ENCODE peak calls at places on chromosome 18, in five cellular contexts. M, G, L, H and Q are unnamed samples.

GRCh38 chr18:50096766-50097435 is 98.0 kb downstream of the MYO5B start:
- DNase-seq in G (no peak), H (no peak), L (no peak), M (no peak), Q (no peak)

GRCh38 chr18:50320719-50321118 is 33.2 kb upstream of the CXXC1 start:
- DNase-seq in L (no peak), M (no peak), G (no peak), H (no peak), Q (no peak)

GRCh38 chr18:27473359-27473758 is 288.3 kb upstream of the CHST9 start:
- DNase-seq in M (no peak), L (no peak), G (no peak), H (no peak), Q (no peak)

GRCh38 chr18:46113751-46114150 is 9.6 kb downstream of the HAUS1 start:
- DNase-seq in M (no peak), G (no peak), L (no peak), H (no peak), Q (no peak)

GRCh38 chr18:34867520-34867919 is 157.4 kb downstream of the DTNA start:
- DNase-seq in H (peak), G (peak), M (no peak), L (no peak), Q (no peak)

GRCh38 chr18:37529863-37530262 is 35.7 kb downstream of the CELF4 start:
- DNase-seq in G (no peak), M (no peak), H (no peak), L (no peak), Q (no peak)

GRCh38 chr18:59910967-59911366 is 11.2 kb downstream of the PMAIP1 start:
- DNase-seq in H (no peak), L (no peak), G (no peak), M (no peak), Q (no peak)

GRCh38 chr18:26978812-26979341 is 113.4 kb upstream of the AQP4 start:
- DNase-seq in L (no peak), H (no peak), G (no peak), M (no peak), Q (no peak)

GRCh38 chr18:62606106-62606505 is 83.3 kb downstream of the ZCCHC2 start:
- DNase-seq in M (no peak), L (no peak), H (peak), G (no peak), Q (no peak)

GRCh38 chr18:13225261-13225660 is 6.7 kb downstream of the LDLRAD4 start:
- DNase-seq in H (no peak), M (no peak), G (no peak), L (no peak), Q (no peak)

GRCh38 chr18:12976305-12976704 is 14.9 kb upstream of the CEP192 start:
- DNase-seq in G (no peak), H (no peak), M (no peak), L (no peak), Q (no peak)

GRCh38 chr18:45254683-45255082 is 360.6 kb upstream of the SLC14A2 start:
- DNase-seq in G (no peak), H (no peak), M (no peak), L (no peak), Q (no peak)

GRCh38 chr18:52716926-52717325 is 376.9 kb downstream of the DCC start:
- DNase-seq in L (no peak), G (peak), H (peak), M (no peak), Q (no peak)

GRCh38 chr18:77032121-77032758 is 100.3 kb downstream of the MBP start:
- DNase-seq in L (no peak), H (no peak), M (no peak), G (no peak), Q (no peak)

GRCh38 chr18:48675330-48675761 is 136.5 kb downstream of the CTIF start:
- DNase-seq in H (peak), G (peak), M (peak), L (peak), Q (peak)

GRCh38 chr18:35029770-35030169 is 11.4 kb upstream of the MAPRE2 start:
- DNase-seq in H (no peak), L (no peak), M (no peak), G (no peak), Q (no peak)

GRCh38 chr18:51236225-51236624 is 38.7 kb upstream of the MEX3C start:
- DNase-seq in M (no peak), L (no peak), H (peak), G (no peak), Q (no peak)

GRCh38 chr18:48137354-48138208 is 207.1 kb upstream of the SMAD2 start:
- DNase-seq in M (no peak), G (no peak), H (no peak), L (peak), Q (no peak)

GRCh38 chr18:54393648-54394294 is 36.1 kb downstream of the C18orf54 start:
- DNase-seq in G (no peak), L (no peak), M (no peak), H (no peak), Q (no peak)
- H3K27ac ChIP-seq in G (no peak), L (no peak), M (no peak), H (no peak), Q (no peak)

DNA sequence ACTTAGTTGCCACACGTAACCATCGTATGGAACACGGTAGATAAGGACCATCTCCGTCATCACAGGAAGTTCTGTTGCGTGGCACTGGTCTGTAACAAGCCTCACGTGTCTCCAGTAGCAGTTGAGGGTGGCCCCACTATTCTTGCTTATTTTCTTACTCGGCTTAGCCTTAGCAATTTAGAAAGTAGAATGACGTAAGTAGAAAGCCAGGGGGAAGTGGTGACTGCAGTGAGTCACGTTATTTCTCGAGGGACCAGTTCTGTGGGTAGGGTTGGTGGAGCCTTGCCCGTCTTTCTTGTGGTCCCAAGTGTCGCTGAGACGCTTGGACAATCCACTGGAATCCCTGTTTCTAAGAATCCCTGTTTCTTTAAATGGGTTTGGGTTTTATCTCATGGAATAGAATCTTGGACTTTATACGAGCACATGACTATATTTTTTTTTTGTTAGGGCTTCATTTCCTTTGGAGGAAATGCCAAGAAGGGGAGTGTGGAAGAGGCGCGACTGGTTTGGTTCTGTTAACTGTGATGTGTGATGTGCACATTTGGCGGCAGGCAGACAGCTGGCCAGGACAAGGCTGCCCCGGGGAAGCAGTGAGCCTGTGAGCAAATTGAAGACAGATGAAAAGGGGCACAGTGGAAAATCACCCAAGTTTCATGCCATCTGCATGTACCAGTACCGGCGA is 96.2 kb downstream of the CABLES1 start:
- DNase-seq in H (peak), M (peak), G (peak), L (no peak), Q (no peak)
- TF ChIP-seq POLR2AphosphoS5 in H (no peak), M (no peak), G (no peak), L (no peak), Q (peak)

GRCh38 chr18:14919666-14920065 is 171.7 kb downstream of the ANKRD30B start:
- DNase-seq in G (no peak), M (no peak), L (no peak), H (no peak), Q (no peak)

GRCh38 chr18:14922965-14923565 is 175.1 kb downstream of the ANKRD30B start:
- DNase-seq in G (no peak), M (no peak), L (no peak), H (no peak), Q (no peak)

GRCh38 chr18:14921547-14921946 is 173.6 kb downstream of the ANKRD30B start:
- DNase-seq in M (no peak), G (no peak), H (no peak), L (no peak), Q (peak)

GRCh38 chr18:14922031-14922430 is 174.1 kb downstream of the ANKRD30B start:
- DNase-seq in G (no peak), M (no peak), H (no peak), L (no peak), Q (no peak)

GRCh38 chr18:14920976-14921375 is 173.0 kb downstream of the ANKRD30B start:
- DNase-seq in L (no peak), H (no peak), M (no peak), G (no peak), Q (no peak)
- H3K27ac ChIP-seq in L (no peak), H (no peak), M (no peak), G (no peak), Q (peak)

GRCh38 chr18:64653068-64653467 is 504.2 kb upstream of the LINC00305 start:
- DNase-seq in M (no peak), L (no peak), H (no peak), G (no peak), Q (no peak)
- TF ChIP-seq POLR2AphosphoS5 in M (no peak), L (no peak), H (no peak), G (no peak), Q (no peak)

GRCh38 chr18:79242246-79242645 is 153.5 kb upstream of the NFATC1 start:
- DNase-seq in M (no peak), H (no peak), L (no peak), G (no peak), Q (no peak)

GRCh38 chr18:79245517-79246001 is 150.2 kb upstream of the NFATC1 start:
- DNase-seq in H (no peak), L (no peak), G (no peak), M (no peak), Q (no peak)

GRCh38 chr18:79248495-79249078 is 147.1 kb upstream of the NFATC1 start:
- DNase-seq in H (peak), L (no peak), M (no peak), G (no peak), Q (no peak)

GRCh38 chr18:79250236-79250993 is 145.3 kb upstream of the NFATC1 start:
- DNase-seq in M (no peak), L (no peak), H (no peak), G (peak), Q (no peak)

GRCh38 chr18:79246309-79247108 is 149.2 kb upstream of the NFATC1 start:
- DNase-seq in G (peak), M (peak), H (peak), L (peak), Q (peak)
- H3K27ac ChIP-seq in G (no peak), M (no peak), H (no peak), L (peak), Q (no peak)

GRCh38 chr18:58754544-58755068 is 83.3 kb downstream of the MALT1 start:
- DNase-seq in L (peak), H (no peak), M (no peak), G (no peak), Q (peak)
- TF ChIP-seq POLR2AphosphoS5 in L (peak), H (no peak), M (no peak), G (no peak), Q (no peak)

GRCh38 chr18:8615397-8616025 is 6.3 kb downstream of the RAB12 start:
- DNase-seq in M (peak), L (no peak), H (peak), G (peak), Q (peak)
- H3K27ac ChIP-seq in M (peak), L (peak), H (peak), G (peak), Q (peak)